ENCODE peak calls at places on chromosomes 12 and 14, in nine cellular contexts. M is activated naive CD8-positive, alpha-beta T cell treated with anti-CD3 and anti-CD28 coated beads, Interleukin-2, amount 50 U/mL, for 24 hours; S is heart left ventricle; A is activated B cell treated with CpG ODN at 0.5 μM for 24 hours; R is amniotic stem cell; J is occipital lobe; D is SK-MEL-5; V is GM04503; O is small intestine. H is an unnamed sample.

GRCh38 chr12:4579305-4580097 is 17.5 kb downstream of the DYRK4 start:
- DNase-seq in M (no peak), S (no peak), A (no peak), R (no peak), J (no peak), D (peak), V (no peak), O (peak), H (no peak)

GRCh38 chr12:13094349-13094748 is 9.1 kb downstream of the GSG1 start:
- DNase-seq in M (no peak), S (no peak), A (no peak), R (no peak), J (no peak), D (no peak), V (no peak), O (no peak), H (no peak)

GRCh38 chr14:89775161-89775560 is 179.4 kb downstream of the EFCAB11 start:
- DNase-seq in M (no peak), S (no peak), A (no peak), R (no peak), J (no peak), D (no peak), V (no peak), O (no peak), H (no peak)

GRCh38 chr12:29088611-29089219 is 60.4 kb upstream of the FAR2 start:
- DNase-seq in M (no peak), S (no peak), A (no peak), R (no peak), J (no peak), D (peak), V (no peak), O (peak), H (no peak)

GRCh38 chr12:71045781-71046180 is 112.0 kb downstream of the TSPAN8 start:
- DNase-seq in M (no peak), S (no peak), A (no peak), R (peak), J (no peak), D (no peak), V (peak), O (peak), H (no peak)

GRCh38 chr14:80136358-80136757 is 74.9 kb downstream of the DIO2 start:
- DNase-seq in M (no peak), S (no peak), A (no peak), R (no peak), J (no peak), D (no peak), V (no peak), O (no peak), H (no peak)

GRCh38 chr14:71220462-71220861 is 313.2 kb downstream of the PCNX1 start:
- DNase-seq in M (no peak), S (no peak), A (no peak), R (no peak), J (no peak), D (no peak), V (no peak), O (no peak), H (no peak)

GRCh38 chr12:22543246-22544037 is 900 bp downstream of the C2CD5 start:
- DNase-seq in M (peak), S (peak), A (peak), R (no peak), J (peak), D (no peak), V (no peak), O (peak), H (no peak)

GRCh38 chr14:50067723-50068495 is 48.5 kb downstream of the VCPKMT start:
- DNase-seq in M (no peak), S (no peak), A (no peak), R (peak), J (no peak), D (no peak), V (no peak), O (peak), H (no peak)

GRCh38 chr12:30700216-30700900 is 4.7 kb upstream of the IPO8 start:
- DNase-seq in M (no peak), S (no peak), A (no peak), R (no peak), J (no peak), D (peak), V (no peak), O (no peak), H (no peak)

GRCh38 chr14:55780156-55780946 is 200.3 kb downstream of the KTN1 start:
- DNase-seq in M (no peak), S (peak), A (no peak), R (peak), J (no peak), D (no peak), V (peak), O (peak), H (no peak)

GRCh38 chr12:15772405-15773018 is 16.7 kb downstream of the EPS8 start:
- DNase-seq in M (no peak), S (no peak), A (no peak), R (peak), J (no peak), D (peak), V (no peak), O (peak), H (no peak)

GRCh38 chr14:74549588-74549987 is 56.0 kb downstream of the ISCA2 start:
- DNase-seq in M (no peak), S (no peak), A (no peak), R (no peak), J (no peak), D (no peak), V (no peak), O (no peak), H (no peak)

GRCh38 chr12:38844237-38844636 is 61.2 kb downstream of the CPNE8 start:
- DNase-seq in M (no peak), S (no peak), A (no peak), R (no peak), J (no peak), D (no peak), V (no peak), O (no peak), H (no peak)

GRCh38 chr14:52369305-52369781 is 55.2 kb downstream of the PTGER2 start:
- DNase-seq in M (no peak), S (no peak), A (no peak), R (no peak), J (no peak), D (no peak), V (peak), O (no peak), H (no peak)

GRCh38 chr12:98154850-98155249 is 360.5 kb upstream of the TMPO start:
- DNase-seq in M (no peak), S (peak), A (no peak), R (no peak), J (no peak), D (peak), V (no peak), O (peak), H (no peak)

GRCh38 chr12:42643881-42644579 is 54.5 kb upstream of the PRICKLE1 start:
- DNase-seq in M (no peak), S (no peak), A (no peak), R (no peak), J (no peak), D (no peak), V (no peak), O (no peak), H (no peak)

GRCh38 chr12:117380083-117380482 is 18.7 kb upstream of the NOS1 start:
- DNase-seq in M (no peak), S (no peak), A (no peak), R (no peak), J (no peak), D (peak), V (no peak), O (no peak), H (no peak)

GRCh38 chr12:125149160-125150108 is 84.2 kb downstream of the AACS start:
- DNase-seq in M (no peak), S (no peak), A (no peak), R (no peak), J (no peak), D (no peak), V (no peak), O (no peak), H (no peak)

GRCh38 chr14:93927746-93928145 is 602 bp downstream of the FAM181A start:
- DNase-seq in M (no peak), S (no peak), A (no peak), R (no peak), J (no peak), D (no peak), V (no peak), O (no peak), H (no peak)

GRCh38 chr14:94935901-94936300 is 166.0 kb upstream of the GSC start:
- DNase-seq in M (no peak), S (no peak), A (no peak), R (no peak), J (no peak), D (no peak), V (no peak), O (no peak), H (no peak)

GRCh38 chr14:25394356-25394755 is 344.4 kb upstream of the STXBP6 start:
- DNase-seq in M (no peak), S (no peak), A (no peak), R (no peak), J (no peak), D (no peak), V (no peak), O (no peak), H (no peak)

GRCh38 chr14:75486317-75486716 is 36.0 kb upstream of the BATF start:
- DNase-seq in M (no peak), S (no peak), A (no peak), R (no peak), J (no peak), D (no peak), V (no peak), O (no peak), H (no peak)

GRCh38 chr14:54627718-54628345 is 60.9 kb downstream of the SAMD4A start:
- DNase-seq in M (no peak), S (peak), A (no peak), R (peak), J (no peak), D (peak), V (no peak), O (no peak), H (peak)

GRCh38 chr14:22472935-22473854 is 115.8 kb downstream of the DAD1 start:
- DNase-seq in M (no peak), S (no peak), A (no peak), R (no peak), J (no peak), D (peak), V (no peak), O (peak), H (peak)

GRCh38 chr14:31127690-31128089 is 79.9 kb downstream of the HECTD1 start:
- DNase-seq in M (no peak), S (no peak), A (no peak), R (no peak), J (no peak), D (no peak), V (no peak), O (peak), H (no peak)

GRCh38 chr14:101926620-101927019 is 37.8 kb upstream of the DYNC1H1 start:
- DNase-seq in M (no peak), S (no peak), A (no peak), R (no peak), J (no peak), D (no peak), V (no peak), O (no peak), H (no peak)

GRCh38 chr12:108136697-108137096 is 7.6 kb downstream of the WSCD2 start:
- DNase-seq in M (no peak), S (no peak), A (no peak), R (no peak), J (no peak), D (no peak), V (no peak), O (no peak), H (no peak)

GRCh38 chr12:114440450-114441383 is 34.8 kb upstream of the TBX5 start:
- DNase-seq in M (no peak), S (no peak), A (no peak), R (no peak), J (no peak), D (no peak), V (no peak), O (no peak), H (no peak)

GRCh38 chr12:110916295-110916875 is 4.0 kb downstream of the MYL2 start:
- DNase-seq in M (no peak), S (no peak), A (no peak), R (no peak), J (no peak), D (no peak), V (no peak), O (no peak), H (no peak)

GRCh38 chr14:90773196-90773486 is 43.1 kb downstream of the TTC7B start:
- DNase-seq in M (no peak), S (no peak), A (no peak), R (no peak), J (no peak), D (no peak), V (no peak), O (no peak), H (no peak)

H was measured in NK-92 treated with Interleukin-12 subunit alpha and Interleukin-12 subunit beta, amount 100 ng/mL, for 24 hours.